ENCODE peak calls at places on chromosomes 1 and 21, in six cellular contexts. P, U, I, X, S and E are unnamed samples.

GRCh38 chr1:53420331-53420730 is 38.9 kb upstream of the DMRTB1 start:
- DNase-seq in S (no peak), I (no peak), P (no peak), X (no peak), U (no peak), E (no peak)

GRCh38 chr1:105872761-105873286 is 1183.7 kb upstream of the PRMT6 start:
- DNase-seq in X (no peak), P (no peak), U (no peak), I (no peak), S (no peak), E (no peak)

GRCh38 chr1:244242446-244242845 is 191.4 kb downstream of the ZBTB18 start:
- DNase-seq in U (no peak), X (no peak), I (no peak), S (no peak), P (no peak), E (no peak)

GRCh38 chr1:37556712-37557196 is at the start of gene DNALI1:
- DNase-seq in P (peak; percentile 47), X (peak; percentile 67), I (peak; percentile 30), U (peak; percentile 63), S (peak; percentile 75), E (peak; percentile 97)

GRCh38 chr1:28855969-28856368 is 44.0 kb downstream of the OPRD1 start:
- DNase-seq in P (no peak), U (no peak), I (no peak), X (no peak), S (no peak), E (no peak)

GRCh38 chr1:220741825-220742224 is 6.3 kb upstream of the MTARC2 start:
- DNase-seq in P (no peak), X (no peak), I (no peak), U (no peak), S (no peak), E (no peak)

GRCh38 chr1:172482044-172482443 is 38.2 kb upstream of the PIGC start:
- DNase-seq in U (no peak), I (no peak), S (no peak), P (no peak), X (no peak), E (no peak)

GRCh38 chr1:7406641-7407546 is 364.2 kb upstream of the VAMP3 start:
- DNase-seq in U (no peak), I (no peak), X (no peak), P (no peak), S (no peak), E (no peak)

GRCh38 chr1:228768345-228768717 is 33.1 kb downstream of the RHOU start:
- DNase-seq in I (no peak), U (no peak), S (no peak), X (no peak), P (no peak), E (peak; percentile 9)

GRCh38 chr21:15034126-15034848 is 30.5 kb downstream of the NRIP1 start:
- DNase-seq in X (no peak), I (peak; percentile 46), S (no peak), P (no peak), U (no peak), E (peak; percentile 43)

GRCh38 chr1:89484097-89485038 is 40.3 kb upstream of the LRRC8B start:
- DNase-seq in S (no peak), I (no peak), P (no peak), U (no peak), X (no peak), E (no peak)